ENCODE peak calls at places on chromosomes 12 and 14, in nine cellular contexts. One of them, this sample, is unnamed.

GRCh38 chr14:70894868-70895267 is 12.4 kb upstream of the PCNX1 start:
- DNase-seq in Ammon's horn: peak; percentile 47
- DNase-seq in H54: no peak
- DNase-seq in stimulated activated CD4-positive, alpha-beta T cell treated with anti-CD3 and anti-CD28 coated beads, TNF-alpha, amount 100 ng/mL, for 24 hours: no peak
- DNase-seq in fibroblast of the conjunctiva: no peak
- DNase-seq in M059J: peak; percentile 46
- DNase-seq in adrenal gland: no peak
- DNase-seq in heart right ventricle: no peak
- DNase-seq in activated T-helper 1 cell treated with anti-CD3 and anti-CD28 coated beads, Interleukin-2, amount 50 U/mL, for 16 hours: no peak
- DNase-seq in this sample: no peak

GRCh38 chr12:42187799-42188198 is 43.1 kb upstream of the GXYLT1 start:
- DNase-seq in adrenal gland: no peak
- DNase-seq in Ammon's horn: no peak
- DNase-seq in fibroblast of the conjunctiva: no peak
- DNase-seq in stimulated activated CD4-positive, alpha-beta T cell treated with anti-CD3 and anti-CD28 coated beads, TNF-alpha, amount 100 ng/mL, for 24 hours: no peak
- DNase-seq in heart right ventricle: no peak
- DNase-seq in H54: no peak
- DNase-seq in activated T-helper 1 cell treated with anti-CD3 and anti-CD28 coated beads, Interleukin-2, amount 50 U/mL, for 16 hours: no peak
- DNase-seq in M059J: no peak
- DNase-seq in this sample: no peak

GRCh38 chr12:2692156-2692555 is 102.6 kb upstream of the FKBP4 start:
- DNase-seq in heart right ventricle: no peak
- DNase-seq in adrenal gland: no peak
- DNase-seq in Ammon's horn: no peak
- DNase-seq in activated T-helper 1 cell treated with anti-CD3 and anti-CD28 coated beads, Interleukin-2, amount 50 U/mL, for 16 hours: no peak
- DNase-seq in H54: no peak
- DNase-seq in fibroblast of the conjunctiva: no peak
- DNase-seq in M059J: no peak
- DNase-seq in stimulated activated CD4-positive, alpha-beta T cell treated with anti-CD3 and anti-CD28 coated beads, TNF-alpha, amount 100 ng/mL, for 24 hours: no peak
- DNase-seq in this sample: no peak

GRCh38 chr12:120737557-120738251 is 12.1 kb downstream of the ACADS start:
- DNase-seq in adrenal gland: no peak
- DNase-seq in H54: no peak
- DNase-seq in activated T-helper 1 cell treated with anti-CD3 and anti-CD28 coated beads, Interleukin-2, amount 50 U/mL, for 16 hours: no peak
- DNase-seq in stimulated activated CD4-positive, alpha-beta T cell treated with anti-CD3 and anti-CD28 coated beads, TNF-alpha, amount 100 ng/mL, for 24 hours: no peak
- DNase-seq in Ammon's horn: no peak
- DNase-seq in M059J: no peak
- DNase-seq in heart right ventricle: no peak
- DNase-seq in fibroblast of the conjunctiva: no peak
- DNase-seq in this sample: no peak

GRCh38 chr12:59403259-59403932 is 192.4 kb upstream of the SLC16A7 start:
- DNase-seq in heart right ventricle: peak; percentile 41
- DNase-seq in activated T-helper 1 cell treated with anti-CD3 and anti-CD28 coated beads, Interleukin-2, amount 50 U/mL, for 16 hours: no peak
- DNase-seq in Ammon's horn: peak; percentile 90
- DNase-seq in adrenal gland: peak; percentile 77
- DNase-seq in stimulated activated CD4-positive, alpha-beta T cell treated with anti-CD3 and anti-CD28 coated beads, TNF-alpha, amount 100 ng/mL, for 24 hours: no peak
- DNase-seq in M059J: peak; percentile 70
- DNase-seq in H54: peak; percentile 6
- DNase-seq in fibroblast of the conjunctiva: peak; percentile 80
- DNase-seq in this sample: peak; percentile 50

GRCh38 chr12:9258676-9259075 is 50.5 kb upstream of the PZP start:
- DNase-seq in H54: no peak
- DNase-seq in stimulated activated CD4-positive, alpha-beta T cell treated with anti-CD3 and anti-CD28 coated beads, TNF-alpha, amount 100 ng/mL, for 24 hours: no peak
- DNase-seq in M059J: no peak
- DNase-seq in heart right ventricle: no peak
- DNase-seq in adrenal gland: no peak
- DNase-seq in activated T-helper 1 cell treated with anti-CD3 and anti-CD28 coated beads, Interleukin-2, amount 50 U/mL, for 16 hours: no peak
- DNase-seq in Ammon's horn: no peak
- DNase-seq in fibroblast of the conjunctiva: no peak
- DNase-seq in this sample: no peak

GRCh38 chr12:47772094-47772660 is 861 bp upstream of the SLC48A1 start:
- DNase-seq in heart right ventricle: no peak
- DNase-seq in activated T-helper 1 cell treated with anti-CD3 and anti-CD28 coated beads, Interleukin-2, amount 50 U/mL, for 16 hours: no peak
- DNase-seq in M059J: no peak
- DNase-seq in stimulated activated CD4-positive, alpha-beta T cell treated with anti-CD3 and anti-CD28 coated beads, TNF-alpha, amount 100 ng/mL, for 24 hours: no peak
- DNase-seq in H54: no peak
- DNase-seq in adrenal gland: no peak
- DNase-seq in Ammon's horn: no peak
- DNase-seq in fibroblast of the conjunctiva: no peak
- DNase-seq in this sample: no peak

GRCh38 chr12:93662961-93663728 is 14.0 kb upstream of the CRADD start:
- DNase-seq in Ammon's horn: no peak
- DNase-seq in stimulated activated CD4-positive, alpha-beta T cell treated with anti-CD3 and anti-CD28 coated beads, TNF-alpha, amount 100 ng/mL, for 24 hours: no peak
- DNase-seq in activated T-helper 1 cell treated with anti-CD3 and anti-CD28 coated beads, Interleukin-2, amount 50 U/mL, for 16 hours: no peak
- DNase-seq in H54: no peak
- DNase-seq in heart right ventricle: no peak
- DNase-seq in adrenal gland: peak; percentile 70
- DNase-seq in M059J: no peak
- DNase-seq in fibroblast of the conjunctiva: no peak
- DNase-seq in this sample: no peak

GRCh38 chr12:106067606-106068205 is 71.0 kb downstream of the NUAK1 start:
- DNase-seq in M059J: no peak
- DNase-seq in H54: no peak
- DNase-seq in fibroblast of the conjunctiva: no peak
- DNase-seq in adrenal gland: no peak
- DNase-seq in heart right ventricle: no peak
- DNase-seq in stimulated activated CD4-positive, alpha-beta T cell treated with anti-CD3 and anti-CD28 coated beads, TNF-alpha, amount 100 ng/mL, for 24 hours: no peak
- DNase-seq in Ammon's horn: no peak
- DNase-seq in activated T-helper 1 cell treated with anti-CD3 and anti-CD28 coated beads, Interleukin-2, amount 50 U/mL, for 16 hours: no peak
- DNase-seq in this sample: no peak

GRCh38 chr14:105838107-105838506 is 311.7 kb downstream of the TMEM121 start:
- DNase-seq in adrenal gland: no peak
- DNase-seq in heart right ventricle: no peak
- DNase-seq in H54: no peak
- DNase-seq in fibroblast of the conjunctiva: no peak
- DNase-seq in Ammon's horn: no peak
- DNase-seq in stimulated activated CD4-positive, alpha-beta T cell treated with anti-CD3 and anti-CD28 coated beads, TNF-alpha, amount 100 ng/mL, for 24 hours: no peak
- DNase-seq in M059J: no peak
- DNase-seq in activated T-helper 1 cell treated with anti-CD3 and anti-CD28 coated beads, Interleukin-2, amount 50 U/mL, for 16 hours: no peak
- DNase-seq in this sample: no peak

GRCh38 chr12:88471641-88472040 is 108.6 kb downstream of the KITLG start:
- DNase-seq in activated T-helper 1 cell treated with anti-CD3 and anti-CD28 coated beads, Interleukin-2, amount 50 U/mL, for 16 hours: no peak
- DNase-seq in H54: peak; percentile 27
- DNase-seq in adrenal gland: peak; percentile 65
- DNase-seq in heart right ventricle: peak; percentile 11
- DNase-seq in M059J: peak; percentile 91
- DNase-seq in stimulated activated CD4-positive, alpha-beta T cell treated with anti-CD3 and anti-CD28 coated beads, TNF-alpha, amount 100 ng/mL, for 24 hours: no peak
- DNase-seq in fibroblast of the conjunctiva: peak; percentile 32
- DNase-seq in Ammon's horn: peak; percentile 23
- DNase-seq in this sample: peak; percentile 29

GRCh38 chr12:69396041-69396440 is 36.5 kb downstream of the YEATS4 start:
- DNase-seq in activated T-helper 1 cell treated with anti-CD3 and anti-CD28 coated beads, Interleukin-2, amount 50 U/mL, for 16 hours: no peak
- DNase-seq in M059J: no peak
- DNase-seq in H54: no peak
- DNase-seq in Ammon's horn: no peak
- DNase-seq in stimulated activated CD4-positive, alpha-beta T cell treated with anti-CD3 and anti-CD28 coated beads, TNF-alpha, amount 100 ng/mL, for 24 hours: no peak
- DNase-seq in fibroblast of the conjunctiva: no peak
- DNase-seq in heart right ventricle: no peak
- DNase-seq in adrenal gland: no peak
- DNase-seq in this sample: no peak

GRCh38 chr12:3172124-3173007 is 95.2 kb downstream of the TSPAN9 start:
- DNase-seq in stimulated activated CD4-positive, alpha-beta T cell treated with anti-CD3 and anti-CD28 coated beads, TNF-alpha, amount 100 ng/mL, for 24 hours: no peak
- DNase-seq in adrenal gland: no peak
- DNase-seq in Ammon's horn: no peak
- DNase-seq in H54: no peak
- DNase-seq in heart right ventricle: no peak
- DNase-seq in activated T-helper 1 cell treated with anti-CD3 and anti-CD28 coated beads, Interleukin-2, amount 50 U/mL, for 16 hours: no peak
- DNase-seq in fibroblast of the conjunctiva: no peak
- DNase-seq in M059J: no peak
- DNase-seq in this sample: no peak

GRCh38 chr14:71202881-71203280 is 295.6 kb downstream of the PCNX1 start:
- DNase-seq in fibroblast of the conjunctiva: no peak
- DNase-seq in adrenal gland: no peak
- DNase-seq in heart right ventricle: no peak
- DNase-seq in H54: no peak
- DNase-seq in stimulated activated CD4-positive, alpha-beta T cell treated with anti-CD3 and anti-CD28 coated beads, TNF-alpha, amount 100 ng/mL, for 24 hours: no peak
- DNase-seq in Ammon's horn: no peak
- DNase-seq in activated T-helper 1 cell treated with anti-CD3 and anti-CD28 coated beads, Interleukin-2, amount 50 U/mL, for 16 hours: no peak
- DNase-seq in M059J: no peak
- DNase-seq in this sample: no peak

GRCh38 chr12:3418609-3419469 is 72.2 kb upstream of the PRMT8 start:
- DNase-seq in M059J: no peak
- DNase-seq in fibroblast of the conjunctiva: no peak
- DNase-seq in adrenal gland: no peak
- DNase-seq in stimulated activated CD4-positive, alpha-beta T cell treated with anti-CD3 and anti-CD28 coated beads, TNF-alpha, amount 100 ng/mL, for 24 hours: no peak
- DNase-seq in heart right ventricle: no peak
- DNase-seq in activated T-helper 1 cell treated with anti-CD3 and anti-CD28 coated beads, Interleukin-2, amount 50 U/mL, for 16 hours: no peak
- DNase-seq in Ammon's horn: no peak
- DNase-seq in H54: no peak
- DNase-seq in this sample: no peak

GRCh38 chr14:71692496-71692895 is 239.7 kb upstream of the RGS6 start:
- DNase-seq in stimulated activated CD4-positive, alpha-beta T cell treated with anti-CD3 and anti-CD28 coated beads, TNF-alpha, amount 100 ng/mL, for 24 hours: no peak
- DNase-seq in adrenal gland: no peak
- DNase-seq in heart right ventricle: no peak
- DNase-seq in fibroblast of the conjunctiva: peak; percentile 8
- DNase-seq in M059J: peak; percentile 87
- DNase-seq in activated T-helper 1 cell treated with anti-CD3 and anti-CD28 coated beads, Interleukin-2, amount 50 U/mL, for 16 hours: no peak
- DNase-seq in Ammon's horn: peak; percentile 79
- DNase-seq in H54: peak; percentile 20
- DNase-seq in this sample: no peak

GRCh38 chr14:58752782-58753181 is 115.0 kb downstream of the DACT1 start:
- DNase-seq in H54: no peak
- DNase-seq in Ammon's horn: peak; percentile 82
- DNase-seq in fibroblast of the conjunctiva: no peak
- DNase-seq in heart right ventricle: peak; percentile 73
- DNase-seq in activated T-helper 1 cell treated with anti-CD3 and anti-CD28 coated beads, Interleukin-2, amount 50 U/mL, for 16 hours: no peak
- DNase-seq in stimulated activated CD4-positive, alpha-beta T cell treated with anti-CD3 and anti-CD28 coated beads, TNF-alpha, amount 100 ng/mL, for 24 hours: no peak
- DNase-seq in M059J: peak; percentile 35
- DNase-seq in adrenal gland: peak; percentile 90
- DNase-seq in this sample: no peak

GRCh38 chr12:66648336-66648735 is 30.5 kb downstream of the GRIP1 start:
- DNase-seq in heart right ventricle: no peak
- DNase-seq in H54: no peak
- DNase-seq in stimulated activated CD4-positive, alpha-beta T cell treated with anti-CD3 and anti-CD28 coated beads, TNF-alpha, amount 100 ng/mL, for 24 hours: no peak
- DNase-seq in adrenal gland: no peak
- DNase-seq in Ammon's horn: no peak
- DNase-seq in activated T-helper 1 cell treated with anti-CD3 and anti-CD28 coated beads, Interleukin-2, amount 50 U/mL, for 16 hours: no peak
- DNase-seq in M059J: no peak
- DNase-seq in fibroblast of the conjunctiva: no peak
- DNase-seq in this sample: no peak

GRCh38 chr12:30197392-30198047 is 413.8 kb upstream of the TMTC1 start:
- DNase-seq in H54: peak; percentile 12
- DNase-seq in adrenal gland: no peak
- DNase-seq in activated T-helper 1 cell treated with anti-CD3 and anti-CD28 coated beads, Interleukin-2, amount 50 U/mL, for 16 hours: no peak
- DNase-seq in heart right ventricle: no peak
- DNase-seq in Ammon's horn: no peak
- DNase-seq in fibroblast of the conjunctiva: no peak
- DNase-seq in M059J: peak; percentile 55
- DNase-seq in stimulated activated CD4-positive, alpha-beta T cell treated with anti-CD3 and anti-CD28 coated beads, TNF-alpha, amount 100 ng/mL, for 24 hours: no peak
- DNase-seq in this sample: no peak

GRCh38 chr12:6280053-6280469 is 30.4 kb upstream of the PLEKHG6 start:
- DNase-seq in activated T-helper 1 cell treated with anti-CD3 and anti-CD28 coated beads, Interleukin-2, amount 50 U/mL, for 16 hours: no peak
- DNase-seq in heart right ventricle: peak; percentile 59
- DNase-seq in H54: peak; percentile 83
- DNase-seq in Ammon's horn: no peak
- DNase-seq in M059J: peak; percentile 98
- DNase-seq in fibroblast of the conjunctiva: peak; percentile 78
- DNase-seq in stimulated activated CD4-positive, alpha-beta T cell treated with anti-CD3 and anti-CD28 coated beads, TNF-alpha, amount 100 ng/mL, for 24 hours: no peak
- DNase-seq in adrenal gland: peak; percentile 86
- DNase-seq in this sample: peak; percentile 68

GRCh38 chr12:115341442-115341841 is 657.5 kb upstream of the TBX3 start:
- DNase-seq in adrenal gland: peak; percentile 97
- DNase-seq in M059J: peak; percentile 99
- DNase-seq in activated T-helper 1 cell treated with anti-CD3 and anti-CD28 coated beads, Interleukin-2, amount 50 U/mL, for 16 hours: no peak
- DNase-seq in H54: peak; percentile 67
- DNase-seq in fibroblast of the conjunctiva: peak; percentile 99
- DNase-seq in stimulated activated CD4-positive, alpha-beta T cell treated with anti-CD3 and anti-CD28 coated beads, TNF-alpha, amount 100 ng/mL, for 24 hours: no peak
- DNase-seq in heart right ventricle: peak; percentile 81
- DNase-seq in Ammon's horn: no peak
- DNase-seq in this sample: peak; percentile 95

This sample was measured in BJ.